ENCODE peak calls at places on chromosomes 6 and 20, in ten cellular contexts. W, Y, H, S, U, K, A, V, C and L are unnamed samples.

GRCh38 chr6:160995271-160995670 is 3.7 kb downstream of the MAP3K4 start:
- DNase-seq in W (no peak), Y (no peak), H (no peak), S (no peak), U (no peak), K (no peak), A (no peak), V (no peak), C (no peak), L (no peak)

GRCh38 chr6:119535332-119535731 is 185.8 kb upstream of the MAN1A1 start:
- DNase-seq in W (no peak), Y (no peak), H (no peak), S (no peak), U (no peak), K (peak), A (no peak), V (no peak), C (no peak), L (no peak)

GRCh38 chr6:68108243-68108835 is 526.7 kb upstream of the ADGRB3 start:
- DNase-seq in W (no peak), Y (no peak), H (no peak), S (no peak), U (no peak), K (no peak), A (peak), V (no peak), C (no peak), L (no peak)

GRCh38 chr20:16125810-16126209 is 447.4 kb downstream of the KIF16B start:
- DNase-seq in W (no peak), Y (no peak), H (no peak), S (no peak), U (no peak), K (no peak), A (no peak), V (no peak), C (no peak), L (no peak)

GRCh38 chr6:155483858-155484257 is 28.2 kb upstream of the NOX3 start:
- DNase-seq in W (no peak), Y (no peak), H (no peak), S (no peak), U (no peak), K (no peak), A (no peak), V (no peak), C (no peak), L (no peak)

GRCh38 chr20:62543470-62544302 is 67.9 kb upstream of the GATA5 start:
- DNase-seq in W (no peak), Y (no peak), H (no peak), S (no peak), U (no peak), K (no peak), A (no peak), V (no peak), C (no peak), L (no peak)

GRCh38 chr6:158923801-158924498 is 76.1 kb downstream of the RSPH3 start:
- DNase-seq in W (no peak), Y (no peak), H (no peak), S (no peak), U (no peak), K (no peak), A (no peak), V (no peak), C (no peak), L (no peak)

GRCh38 chr20:34472246-34472925 is 43.8 kb upstream of the DYNLRB1 start:
- DNase-seq in W (no peak), Y (no peak), H (no peak), S (no peak), U (no peak), K (no peak), A (no peak), V (no peak), C (no peak), L (no peak)

GRCh38 chr6:134689676-134690447 is 260.0 kb downstream of the ALDH8A1 start:
- DNase-seq in W (no peak), Y (no peak), H (no peak), S (no peak), U (no peak), K (no peak), A (peak), V (no peak), C (no peak), L (no peak)

GRCh38 chr20:63472159-63472811 is at the start of gene KCNQ2:
- DNase-seq in W (peak), Y (no peak), H (no peak), S (peak), U (no peak), K (no peak), A (no peak), V (no peak), C (no peak), L (no peak)

GRCh38 chr6:20680697-20681165 is 146.5 kb downstream of the CDKAL1 start:
- DNase-seq in W (no peak), Y (no peak), H (no peak), S (no peak), U (no peak), K (peak), A (no peak), V (no peak), C (no peak), L (no peak)

GRCh38 chr6:13012977-13013680 is 296.6 kb downstream of the PHACTR1 start:
- DNase-seq in W (peak), Y (peak), H (peak), S (no peak), U (peak), K (no peak), A (no peak), V (no peak), C (no peak), L (no peak)

GRCh38 chr20:309841-310644 is 12.7 kb downstream of the ZCCHC3 start:
- DNase-seq in W (peak), Y (peak), H (peak), S (peak), U (peak), K (peak), A (no peak), V (peak), C (peak), L (peak)

GRCh38 chr6:56483929-56484328 is 158.8 kb downstream of the DST start:
- DNase-seq in W (no peak), Y (no peak), H (no peak), S (no peak), U (no peak), K (no peak), A (no peak), V (no peak), C (no peak), L (no peak)

GRCh38 chr20:1505871-1506270 is 14.7 kb upstream of the SIRPB2 start:
- DNase-seq in W (no peak), Y (no peak), H (no peak), S (no peak), U (no peak), K (no peak), A (peak), V (no peak), C (no peak), L (no peak)

GRCh38 chr6:91633374-91634184 is 1046.7 kb upstream of the MAP3K7 start:
- DNase-seq in W (peak), Y (no peak), H (peak), S (peak), U (no peak), K (no peak), A (no peak), V (no peak), C (no peak), L (no peak)

DNA sequence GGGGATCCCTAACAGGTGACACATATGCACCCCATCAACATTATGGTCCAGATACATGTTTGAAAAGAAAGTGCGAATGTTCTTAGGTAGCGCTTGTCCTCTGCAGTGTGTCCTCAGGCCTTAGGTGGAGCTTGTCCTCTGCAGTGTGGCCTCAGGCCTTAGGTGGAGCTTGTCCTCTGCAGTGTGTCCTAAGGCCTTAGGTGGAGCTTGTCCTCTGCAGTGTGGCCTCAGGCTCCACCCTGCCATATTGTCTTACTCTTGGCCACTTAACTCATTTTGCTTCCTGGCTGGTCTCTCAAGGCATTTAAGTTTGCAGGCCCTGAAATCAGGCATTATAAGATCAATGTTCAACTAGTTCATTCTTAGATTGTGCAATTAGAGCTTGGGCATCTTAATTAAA is 74.7 kb upstream of the SCP2D1 start:
- DNase-seq in W (no peak), Y (no peak), H (no peak), S (no peak), U (no peak), K (no peak), A (no peak), V (no peak), C (no peak), L (no peak)
- H3K27ac ChIP-seq in W (no peak), Y (no peak), H (no peak), S (no peak), U (no peak), K (no peak), A (no peak), V (no peak), C (no peak), L (peak)

GRCh38 chr6:37535701-37536461 is 36.2 kb upstream of the CCDC167 start:
- DNase-seq in W (peak), Y (no peak), H (no peak), S (no peak), U (no peak), K (peak), A (no peak), V (no peak), C (no peak), L (peak)
- H3K4me3 ChIP-seq in W (peak), Y (no peak), H (peak), S (no peak), U (no peak), K (no peak), A (no peak), V (peak), C (peak), L (peak)

GRCh38 chr6:170261643-170262480 is 29.0 kb downstream of the DLL1 start:
- DNase-seq in W (no peak), Y (no peak), H (no peak), S (no peak), U (no peak), K (no peak), A (no peak), V (no peak), C (no peak), L (no peak)
- H3K27ac ChIP-seq in W (no peak), Y (no peak), H (no peak), S (no peak), U (no peak), K (no peak), A (no peak), V (no peak), C (no peak), L (no peak)

DNA sequence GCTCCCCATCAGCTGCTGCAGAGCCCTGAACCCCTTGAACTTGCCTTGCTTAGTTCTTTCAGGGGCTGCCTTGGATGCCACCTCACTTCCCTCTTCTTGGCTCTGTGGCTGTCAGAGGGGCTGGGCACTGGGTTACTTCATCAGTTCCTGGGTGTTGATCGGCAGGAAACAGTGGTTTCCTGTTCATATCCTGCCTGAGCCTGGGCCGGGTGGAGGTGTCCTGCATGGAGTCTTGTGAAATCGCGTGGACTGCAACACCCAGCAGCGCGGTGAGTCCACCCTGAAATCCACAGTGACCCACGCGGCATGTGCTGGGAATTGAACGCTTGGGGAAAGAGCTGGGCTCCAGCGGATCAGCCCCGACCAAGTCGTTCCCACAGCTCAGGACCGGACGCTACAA is 97.5 kb downstream of the CDH26 start:
- DNase-seq in W (no peak), Y (peak), H (no peak), S (no peak), U (peak), K (no peak), A (no peak), V (peak), C (peak), L (no peak)
- H3K4me3 ChIP-seq in W (no peak), Y (no peak), H (no peak), S (no peak), U (no peak), K (no peak), A (no peak), V (peak), C (peak), L (no peak)

GRCh38 chr6:79801362-79801761 is 146.0 kb downstream of the ELOVL4 start:
- DNase-seq in W (no peak), Y (no peak), H (no peak), S (no peak), U (no peak), K (no peak), A (no peak), V (no peak), C (no peak), L (no peak)

GRCh38 chr6:79804732-79805131 is 142.6 kb downstream of the ELOVL4 start:
- DNase-seq in W (no peak), Y (no peak), H (no peak), S (no peak), U (no peak), K (no peak), A (no peak), V (no peak), C (no peak), L (no peak)

GRCh38 chr6:79802657-79803310 is 144.6 kb downstream of the ELOVL4 start:
- DNase-seq in W (no peak), Y (no peak), H (no peak), S (no peak), U (no peak), K (no peak), A (no peak), V (no peak), C (no peak), L (no peak)

GRCh38 chr6:79808846-79809245 is 138.5 kb downstream of the ELOVL4 start:
- DNase-seq in W (no peak), Y (no peak), H (no peak), S (no peak), U (no peak), K (no peak), A (no peak), V (no peak), C (no peak), L (no peak)

DNA sequence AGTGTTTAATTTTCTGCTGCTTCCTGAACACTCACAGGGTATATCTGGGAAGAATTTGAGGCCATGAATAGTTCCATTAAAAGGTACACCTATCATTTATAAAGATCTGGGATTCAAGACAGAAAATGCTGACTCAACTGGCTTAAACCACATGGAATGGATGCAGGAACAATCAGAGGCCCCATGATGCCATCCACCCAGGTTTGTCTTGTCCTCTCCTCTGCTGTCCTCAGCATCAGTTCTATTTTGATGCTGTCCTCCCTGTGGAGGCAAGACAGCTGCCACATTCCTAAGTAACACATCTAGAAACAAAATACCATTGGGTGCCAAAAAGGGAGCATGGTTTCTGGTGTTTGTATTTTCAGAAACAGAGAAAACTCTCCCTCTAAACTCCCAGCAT is 143.4 kb downstream of the ELOVL4 start:
- DNase-seq in W (no peak), Y (no peak), H (no peak), S (no peak), U (no peak), K (no peak), A (no peak), V (no peak), C (no peak), L (no peak)
- H3K27ac ChIP-seq in W (no peak), Y (no peak), H (no peak), S (no peak), U (no peak), K (no peak), A (no peak), V (no peak), C (no peak), L (no peak)

GRCh38 chr20:41003143-41003932 is 25.3 kb upstream of the TOP1 start:
- DNase-seq in W (no peak), Y (peak), H (no peak), S (no peak), U (peak), K (no peak), A (peak), V (peak), C (peak), L (peak)
- H3K4me3 ChIP-seq in W (no peak), Y (no peak), H (no peak), S (no peak), U (no peak), K (no peak), A (peak), V (peak), C (peak), L (no peak)

DNA sequence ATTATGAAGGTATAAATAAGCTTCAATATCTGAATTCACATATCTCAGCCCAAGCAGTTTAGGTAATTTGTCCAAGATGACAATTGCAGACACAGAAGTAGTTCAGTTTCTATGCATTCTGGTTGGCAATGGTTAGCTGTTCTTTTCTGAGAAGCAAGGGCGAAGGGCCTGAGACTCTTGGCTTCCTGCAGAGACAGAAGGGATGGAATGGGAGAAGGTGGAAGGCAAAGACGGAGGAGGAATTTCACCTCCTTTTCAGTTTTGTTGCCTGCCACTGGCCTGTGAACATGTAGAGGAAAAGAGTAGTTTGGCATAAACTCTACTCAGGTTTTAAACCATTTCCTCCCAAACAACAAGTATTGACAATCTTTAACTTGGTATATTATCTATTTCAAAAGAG is 180.7 kb upstream of the HS3ST5 start:
- DNase-seq in W (no peak), Y (no peak), H (no peak), S (no peak), U (no peak), K (no peak), A (no peak), V (no peak), C (no peak), L (no peak)
- H3K27ac ChIP-seq in W (no peak), Y (no peak), H (no peak), S (no peak), U (no peak), K (no peak), A (no peak), V (no peak), C (no peak), L (no peak)

DNA sequence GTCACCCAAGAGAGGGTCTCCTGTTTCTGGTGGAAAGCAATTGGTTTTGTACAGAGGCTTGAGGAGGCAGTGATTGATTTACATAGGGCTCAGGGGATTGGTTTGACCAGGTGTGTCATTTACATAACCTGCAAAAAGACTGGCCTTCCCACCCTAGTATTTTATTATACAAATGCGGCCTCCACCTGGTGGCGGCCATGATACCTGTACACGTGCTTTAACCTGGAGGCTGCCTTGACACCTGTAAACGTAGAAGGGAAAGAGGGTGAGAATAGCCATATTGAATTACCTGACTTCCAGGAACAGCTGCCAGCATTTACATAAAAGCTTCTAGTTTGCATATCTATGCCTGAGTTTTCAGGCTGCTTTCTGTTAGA is 48.7 kb downstream of the HLA-DPB1 start:
- DNase-seq in W (no peak), Y (no peak), H (no peak), S (no peak), U (no peak), K (no peak), A (no peak), V (no peak), C (no peak), L (no peak)
- H3K4me3 ChIP-seq in W (no peak), Y (no peak), H (no peak), S (no peak), U (no peak), K (no peak), A (no peak), V (no peak), C (no peak), L (no peak)